ENCODE peak calls at places on chromosomes 3 and 15, in eight cellular contexts. N is activated T-cell treated with anti-CD3 and anti-CD28 coated beads for 24 hours, V is RCC 7860, J is keratinocyte, G is lung, B is neural crest cell, I is mucosa of gallbladder, W is endothelial cell. Z is an unnamed sample.

GRCh38 chr3:49654955-49655556 is 19.1 kb upstream of the APEH start:
- DNase-seq in N (no peak), G (no peak), W (no peak), V (no peak), J (no peak), B (no peak), I (no peak), Z (no peak)

GRCh38 chr3:111045564-111045963 is 26.1 kb upstream of the NECTIN3 start:
- DNase-seq in V (no peak), I (no peak), B (no peak), J (no peak), N (no peak), W (no peak), G (no peak), Z (no peak)

GRCh38 chr3:61612211-61612995 is 51.0 kb downstream of the PTPRG start:
- DNase-seq in B (no peak), J (no peak), I (no peak), G (peak; percentile 41), W (no peak), N (no peak), V (no peak), Z (no peak)

GRCh38 chr3:11306815-11307589 is 34.8 kb downstream of the ATG7 start:
- DNase-seq in I (no peak), V (no peak), G (no peak), J (no peak), B (no peak), W (no peak), N (peak; percentile 32), Z (no peak)

GRCh38 chr15:88655780-88656488 is 17.1 kb downstream of the ISG20 start:
- DNase-seq in G (peak; percentile 13), J (no peak), V (no peak), B (no peak), N (no peak), I (no peak), W (no peak), Z (no peak)

GRCh38 chr3:41652931-41653330 is 309.0 kb downstream of the ULK4 start:
- DNase-seq in I (no peak), N (no peak), G (no peak), J (no peak), B (no peak), W (no peak), V (no peak), Z (no peak)

GRCh38 chr3:160163259-160163878 is 61.9 kb upstream of the C3orf80 start:
- DNase-seq in G (no peak), I (no peak), V (peak; percentile 29), N (no peak), W (no peak), B (no peak), J (no peak), Z (no peak)

GRCh38 chr15:67137951-67138935 is 72.8 kb downstream of the SMAD3 start:
- DNase-seq in I (no peak), G (no peak), N (no peak), V (no peak), B (no peak), J (no peak), W (no peak), Z (no peak)

GRCh38 chr3:30693470-30694120 is 87.2 kb downstream of the TGFBR2 start:
- DNase-seq in V (peak; percentile 68), I (peak; percentile 50), J (no peak), W (peak; percentile 48), B (no peak), G (no peak), N (peak; percentile 32), Z (no peak)

GRCh38 chr15:58393196-58393790 is 38.5 kb upstream of the LIPC start:
- DNase-seq in B (no peak), J (no peak), G (no peak), W (no peak), I (no peak), V (no peak), N (no peak), Z (no peak)

GRCh38 chr3:160956785-160957184 is 148.4 kb downstream of the B3GALNT1 start:
- DNase-seq in V (no peak), W (no peak), N (no peak), G (no peak), B (no peak), J (no peak), I (no peak), Z (no peak)

GRCh38 chr15:78461171-78461881 is 23.3 kb downstream of the IREB2 start:
- DNase-seq in V (no peak), G (no peak), N (no peak), W (no peak), J (no peak), I (no peak), B (no peak), Z (no peak)

GRCh38 chr3:180265551-180265950 is 228.8 kb upstream of the PEX5L start:
- DNase-seq in B (no peak), I (no peak), W (no peak), N (no peak), G (no peak), V (no peak), J (no peak), Z (no peak)

GRCh38 chr3:187983484-187984124 is 170.4 kb upstream of the LPP start:
- DNase-seq in N (no peak), W (no peak), B (no peak), V (no peak), J (no peak), I (no peak), G (no peak), Z (no peak)

GRCh38 chr3:77303943-77304778 is 264.3 kb downstream of the ROBO2 start:
- DNase-seq in I (no peak), V (no peak), J (no peak), B (no peak), N (no peak), W (no peak), G (no peak), Z (no peak)

GRCh38 chr3:194274424-194275085 is 76.6 kb downstream of the CPN2 start:
- DNase-seq in J (no peak), G (no peak), W (no peak), V (no peak), B (no peak), N (no peak), I (no peak), Z (no peak)

GRCh38 chr3:85710490-85710889 is 751.7 kb downstream of the CADM2 start:
- DNase-seq in B (no peak), W (no peak), G (no peak), N (no peak), I (no peak), V (no peak), J (no peak), Z (no peak)

GRCh38 chr3:171768281-171768925 is 41.9 kb downstream of the PLD1 start:
- DNase-seq in B (no peak), J (no peak), I (no peak), V (no peak), N (no peak), W (no peak), G (no peak), Z (no peak)

GRCh38 chr3:144636833-144637232 is 665.2 kb downstream of the DIPK2A start:
- DNase-seq in B (no peak), J (no peak), W (peak; percentile 18), N (no peak), V (no peak), I (no peak), G (no peak), Z (no peak)

GRCh38 chr3:129827765-129828164 is 65.7 kb downstream of the TMCC1 start:
- DNase-seq in V (no peak), J (no peak), I (no peak), B (no peak), G (no peak), W (no peak), N (no peak), Z (no peak)

Z was measured in epithelial cell of proximal tubule.